ENCODE peak calls at places on chromosomes 3 and 15, in five cellular contexts. One of them, this sample, is unnamed.

GRCh38 chr3:151439652-151440125 is 21.2 kb downstream of the IGSF10 start:
- DNase-seq in H9: no peak
- DNase-seq in fibroblast of lung: peak; percentile 60
- DNase-seq in IMR-90: peak; percentile 78
- DNase-seq in endothelial cell of umbilical vein: peak; percentile 65
- DNase-seq in this sample: peak; percentile 89

GRCh38 chr3:107542665-107543064 is 19.9 kb downstream of the BBX start:
- DNase-seq in IMR-90: peak; percentile 36
- DNase-seq in endothelial cell of umbilical vein: no peak
- DNase-seq in fibroblast of lung: no peak
- DNase-seq in H9: no peak
- DNase-seq in this sample: peak; percentile 26

GRCh38 chr3:160754371-160754854 is 1.6 kb upstream of the PPM1L start:
- DNase-seq in endothelial cell of umbilical vein: peak; percentile 64
- DNase-seq in IMR-90: peak; percentile 53
- DNase-seq in fibroblast of lung: peak; percentile 60
- DNase-seq in H9: peak; percentile 54
- DNase-seq in this sample: peak; percentile 65

GRCh38 chr3:66423791-66424190 is 77.0 kb downstream of the LRIG1 start:
- DNase-seq in H9: no peak
- DNase-seq in fibroblast of lung: peak; percentile 87
- DNase-seq in IMR-90: peak; percentile 96
- DNase-seq in endothelial cell of umbilical vein: no peak
- DNase-seq in this sample: peak; percentile 55

GRCh38 chr3:52026016-52026415 is 30.3 kb upstream of the RPL29 start:
- DNase-seq in H9: no peak
- DNase-seq in IMR-90: no peak
- DNase-seq in endothelial cell of umbilical vein: no peak
- DNase-seq in fibroblast of lung: no peak
- DNase-seq in this sample: no peak

GRCh38 chr15:82540055-82540983 is at the start of gene RPS17:
- DNase-seq in fibroblast of lung: peak; percentile 93
- DNase-seq in H9: peak; percentile 96
- DNase-seq in IMR-90: peak; percentile 93
- DNase-seq in endothelial cell of umbilical vein: peak; percentile 94
- DNase-seq in this sample: peak; percentile 98

GRCh38 chr3:54433846-54434245 is 311.5 kb downstream of the CACNA2D3 start:
- DNase-seq in H9: peak; percentile 88
- DNase-seq in fibroblast of lung: no peak
- DNase-seq in IMR-90: no peak
- DNase-seq in endothelial cell of umbilical vein: no peak
- DNase-seq in this sample: no peak

GRCh38 chr15:73908030-73908821 is 18.0 kb upstream of the LOXL1 start:
- DNase-seq in endothelial cell of umbilical vein: peak; percentile 63
- DNase-seq in fibroblast of lung: peak; percentile 54
- DNase-seq in IMR-90: peak; percentile 64
- DNase-seq in H9: peak; percentile 86
- DNase-seq in this sample: peak; percentile 86

GRCh38 chr15:98948456-98948855 is 59.1 kb downstream of the PGPEP1L start:
- DNase-seq in fibroblast of lung: no peak
- DNase-seq in IMR-90: no peak
- DNase-seq in H9: no peak
- DNase-seq in endothelial cell of umbilical vein: no peak
- DNase-seq in this sample: no peak

GRCh38 chr15:39438795-39439577 is 141.9 kb upstream of the THBS1 start:
- DNase-seq in IMR-90: peak; percentile 40
- DNase-seq in fibroblast of lung: peak; percentile 58
- DNase-seq in endothelial cell of umbilical vein: no peak
- DNase-seq in H9: no peak
- DNase-seq in this sample: no peak

GRCh38 chr15:93146196-93146595 is 57.2 kb upstream of the RGMA start:
- DNase-seq in IMR-90: no peak
- DNase-seq in H9: no peak
- DNase-seq in endothelial cell of umbilical vein: no peak
- DNase-seq in fibroblast of lung: no peak
- DNase-seq in this sample: no peak

GRCh38 chr3:147383617-147384016 is 22.7 kb downstream of the ZIC4 start:
- DNase-seq in H9: peak; percentile 53
- DNase-seq in endothelial cell of umbilical vein: no peak
- DNase-seq in IMR-90: no peak
- DNase-seq in fibroblast of lung: no peak
- DNase-seq in this sample: no peak

GRCh38 chr3:137174514-137174913 is 216.7 kb downstream of the IL20RB start:
- DNase-seq in IMR-90: no peak
- DNase-seq in endothelial cell of umbilical vein: no peak
- DNase-seq in H9: no peak
- DNase-seq in fibroblast of lung: no peak
- DNase-seq in this sample: no peak

GRCh38 chr3:5390221-5390620 is 202.7 kb downstream of the EDEM1 start:
- DNase-seq in fibroblast of lung: no peak
- DNase-seq in IMR-90: no peak
- DNase-seq in H9: no peak
- DNase-seq in endothelial cell of umbilical vein: no peak
- DNase-seq in this sample: no peak

GRCh38 chr3:115766587-115767492 is 143.5 kb downstream of the GAP43 start:
- DNase-seq in fibroblast of lung: peak; percentile 86
- DNase-seq in H9: no peak
- DNase-seq in IMR-90: peak; percentile 81
- DNase-seq in endothelial cell of umbilical vein: no peak
- DNase-seq in this sample: peak; percentile 52

GRCh38 chr15:28901987-28902745 is 16.4 kb downstream of the APBA2 start:
- DNase-seq in H9: peak; percentile 67
- DNase-seq in endothelial cell of umbilical vein: no peak
- DNase-seq in IMR-90: no peak
- DNase-seq in fibroblast of lung: no peak
- DNase-seq in this sample: no peak

GRCh38 chr3:64440498-64440897 is 215.2 kb upstream of the PRICKLE2 start:
- DNase-seq in H9: no peak
- DNase-seq in IMR-90: peak; percentile 91
- DNase-seq in endothelial cell of umbilical vein: peak; percentile 15
- DNase-seq in fibroblast of lung: peak; percentile 94
- DNase-seq in this sample: peak; percentile 73

GRCh38 chr3:56282341-56282740 is 185.9 kb downstream of the ERC2 start:
- DNase-seq in fibroblast of lung: peak; percentile 34
- DNase-seq in H9: no peak
- DNase-seq in endothelial cell of umbilical vein: peak; percentile 76
- DNase-seq in IMR-90: no peak
- DNase-seq in this sample: peak; percentile 41

GRCh38 chr3:123869165-123869564 is 15.0 kb downstream of the MYLK start:
- DNase-seq in endothelial cell of umbilical vein: no peak
- DNase-seq in fibroblast of lung: peak; percentile 15
- DNase-seq in H9: no peak
- DNase-seq in IMR-90: no peak
- DNase-seq in this sample: no peak

GRCh38 chr3:3015472-3016089 is 94.6 kb downstream of the IL5RA start:
- DNase-seq in IMR-90: peak; percentile 23
- DNase-seq in fibroblast of lung: peak; percentile 7
- DNase-seq in H9: no peak
- DNase-seq in endothelial cell of umbilical vein: no peak
- DNase-seq in this sample: peak; percentile 1

GRCh38 chr15:70132148-70132547 is 34.4 kb upstream of the TLE3 start:
- DNase-seq in IMR-90: peak; percentile 36
- DNase-seq in fibroblast of lung: peak; percentile 83
- DNase-seq in H9: no peak
- DNase-seq in endothelial cell of umbilical vein: no peak
- DNase-seq in this sample: no peak

GRCh38 chr3:15271785-15272381 is 60.5 kb downstream of the SH3BP5 start:
- DNase-seq in H9: no peak
- DNase-seq in fibroblast of lung: no peak
- DNase-seq in endothelial cell of umbilical vein: no peak
- DNase-seq in IMR-90: no peak
- DNase-seq in this sample: no peak

GRCh38 chr3:194369522-194370279 is at the start of gene LRRC15:
- DNase-seq in H9: peak; percentile 76
- DNase-seq in IMR-90: peak; percentile 71
- DNase-seq in fibroblast of lung: peak; percentile 78
- DNase-seq in endothelial cell of umbilical vein: peak; percentile 30
- DNase-seq in this sample: peak; percentile 88

GRCh38 chr3:53109190-53109589 is 21.0 kb downstream of the RFT1 start:
- DNase-seq in IMR-90: peak; percentile 83
- DNase-seq in fibroblast of lung: peak; percentile 92
- DNase-seq in endothelial cell of umbilical vein: no peak
- DNase-seq in H9: no peak
- DNase-seq in this sample: peak; percentile 38

GRCh38 chr3:123636431-123636841 is 51.6 kb upstream of the HACD2 start:
- DNase-seq in H9: peak; percentile 95
- DNase-seq in IMR-90: no peak
- DNase-seq in fibroblast of lung: no peak
- DNase-seq in endothelial cell of umbilical vein: no peak
- DNase-seq in this sample: no peak

GRCh38 chr3:149291178-149291577 is 42.3 kb downstream of the TM4SF18 start:
- DNase-seq in fibroblast of lung: no peak
- DNase-seq in endothelial cell of umbilical vein: no peak
- DNase-seq in IMR-90: no peak
- DNase-seq in H9: no peak
- DNase-seq in this sample: no peak

GRCh38 chr3:163384383-163384782 is 1693.9 kb downstream of the SI start:
- DNase-seq in endothelial cell of umbilical vein: no peak
- DNase-seq in IMR-90: no peak
- DNase-seq in fibroblast of lung: no peak
- DNase-seq in H9: no peak
- DNase-seq in this sample: no peak

GRCh38 chr3:58711871-58712270 is 45.3 kb upstream of the FAM3D start:
- DNase-seq in IMR-90: no peak
- DNase-seq in endothelial cell of umbilical vein: no peak
- DNase-seq in fibroblast of lung: no peak
- DNase-seq in H9: no peak
- DNase-seq in this sample: no peak

GRCh38 chr3:124360626-124361025 is 368.7 kb upstream of the ROPN1 start:
- DNase-seq in IMR-90: no peak
- DNase-seq in H9: peak; percentile 72
- DNase-seq in endothelial cell of umbilical vein: no peak
- DNase-seq in fibroblast of lung: peak; percentile 44
- DNase-seq in this sample: no peak

GRCh38 chr15:57740048-57740447 is 33.5 kb downstream of the POLR2M start:
- DNase-seq in fibroblast of lung: no peak
- DNase-seq in endothelial cell of umbilical vein: no peak
- DNase-seq in IMR-90: no peak
- DNase-seq in H9: no peak
- DNase-seq in this sample: no peak

GRCh38 chr15:42413914-42414313 is 54.6 kb downstream of the CAPN3 start:
- DNase-seq in IMR-90: no peak
- DNase-seq in endothelial cell of umbilical vein: peak; percentile 36
- DNase-seq in H9: no peak
- DNase-seq in fibroblast of lung: peak; percentile 29
- DNase-seq in this sample: no peak
- H3K9ac ChIP-seq in IMR-90: no peak overlapping the region
- H3K9ac ChIP-seq in endothelial cell of umbilical vein: no peak overlapping the region
- H3K9ac ChIP-seq in H9: no peak overlapping the region
- H3K9ac ChIP-seq in fibroblast of lung: no peak overlapping the region
- H3K9ac ChIP-seq in this sample: no peak overlapping the region

GRCh38 chr3:142577701-142578308 is 728 bp downstream of the ATR start:
- DNase-seq in endothelial cell of umbilical vein: peak; percentile 61
- DNase-seq in fibroblast of lung: peak; percentile 52
- DNase-seq in IMR-90: peak; percentile 29
- DNase-seq in H9: no peak
- DNase-seq in this sample: peak; percentile 63

GRCh38 chr3:142580061-142580423 is 1.5 kb upstream of the ATR start:
- DNase-seq in fibroblast of lung: no peak
- DNase-seq in IMR-90: no peak
- DNase-seq in H9: no peak
- DNase-seq in endothelial cell of umbilical vein: no peak
- DNase-seq in this sample: no peak

GRCh38 chr3:142576792-142577191 is 1.7 kb downstream of the ATR start:
- DNase-seq in fibroblast of lung: no peak
- DNase-seq in endothelial cell of umbilical vein: no peak
- DNase-seq in IMR-90: no peak
- DNase-seq in H9: no peak
- DNase-seq in this sample: no peak

GRCh38 chr3:142578309-142579223 is at the start of gene ATR:
- DNase-seq in H9: peak; percentile 97
- DNase-seq in fibroblast of lung: peak; percentile 96
- DNase-seq in endothelial cell of umbilical vein: peak; percentile 96
- DNase-seq in IMR-90: peak; percentile 93
- DNase-seq in this sample: peak; percentile 99

GRCh38 chr3:142574665-142575064 is 3.9 kb downstream of the ATR start:
- DNase-seq in H9: no peak
- DNase-seq in endothelial cell of umbilical vein: no peak
- DNase-seq in IMR-90: no peak
- DNase-seq in fibroblast of lung: no peak
- DNase-seq in this sample: no peak
- H3K4me1 ChIP-seq in H9: no peaks in the 10 kb centered on the region
- H3K4me1 ChIP-seq in endothelial cell of umbilical vein: peaks cover 15% of the 10 kb centered on the region
- H3K4me1 ChIP-seq in IMR-90: no peaks in the 10 kb centered on the region
- H3K4me1 ChIP-seq in fibroblast of lung: no peaks in the 10 kb centered on the region
- H3K4me1 ChIP-seq in this sample: peaks cover 27% of the 10 kb centered on the region

DNA sequence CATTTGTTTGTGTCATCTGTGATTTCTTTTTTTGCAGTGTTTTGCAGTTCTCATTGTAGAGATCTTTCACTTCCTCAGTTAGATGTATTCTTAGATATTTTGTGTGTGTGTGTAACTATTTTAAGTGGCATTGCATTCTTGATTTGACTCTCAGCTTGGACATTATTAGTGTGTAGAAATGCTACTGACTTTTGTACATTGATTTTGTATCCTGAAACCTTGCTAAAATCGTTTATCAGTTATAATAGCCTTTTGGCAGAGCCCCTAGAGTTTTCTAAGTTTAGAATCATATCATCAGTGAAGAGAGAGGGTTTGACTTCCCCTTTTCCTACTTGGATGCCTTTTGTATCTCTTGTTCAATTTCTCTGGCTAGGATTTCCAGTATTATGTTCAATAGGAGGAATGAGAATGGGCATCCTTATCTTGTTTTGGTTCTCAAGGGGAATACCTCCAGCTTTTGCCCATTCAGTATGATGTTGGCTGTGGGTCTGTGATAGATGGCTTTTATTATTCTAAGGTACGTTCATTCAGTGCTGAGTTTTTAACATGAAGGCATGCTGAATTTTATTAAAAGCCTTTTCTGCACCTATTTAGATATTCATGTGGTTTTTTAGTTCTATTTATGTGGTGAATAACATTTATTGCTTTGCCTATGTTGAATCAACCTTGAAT is 211.7 kb downstream of the MBNL1 start:
- DNase-seq in H9: no peak
- DNase-seq in fibroblast of lung: no peak
- DNase-seq in IMR-90: no peak
- DNase-seq in endothelial cell of umbilical vein: no peak
- DNase-seq in this sample: no peak
- H3K9ac ChIP-seq in H9: no peak overlapping the region
- H3K9ac ChIP-seq in fibroblast of lung: no peak overlapping the region
- H3K9ac ChIP-seq in IMR-90: no peak overlapping the region
- H3K9ac ChIP-seq in endothelial cell of umbilical vein: no peak overlapping the region
- H3K9ac ChIP-seq in this sample: no peak overlapping the region

GRCh38 chr3:177721864-177722370 is 524.6 kb upstream of the TBL1XR1 start:
- DNase-seq in fibroblast of lung: peak; percentile 29
- DNase-seq in endothelial cell of umbilical vein: no peak
- DNase-seq in H9: no peak
- DNase-seq in IMR-90: no peak
- DNase-seq in this sample: no peak
- H3K4me1 ChIP-seq in fibroblast of lung: peaks cover 2% of the 10 kb centered on the region
- H3K4me1 ChIP-seq in endothelial cell of umbilical vein: peaks cover 10% of the 10 kb centered on the region
- H3K4me1 ChIP-seq in H9: no peaks in the 10 kb centered on the region
- H3K4me1 ChIP-seq in IMR-90: no peaks in the 10 kb centered on the region
- H3K4me1 ChIP-seq in this sample: peaks cover 43% of the 10 kb centered on the region

This sample was measured in adipocyte.